ENCODE peak calls at places on chromosomes 5 and 9, in eight cellular contexts. I is ELF-1; X is Caco-2; A is AG04450; D is activated CD8-positive, alpha-beta T cell treated with anti-CD3 and anti-CD28 coated beads for 36 hours; G is ovary; P is KG1; O is activated CD4-positive, alpha-beta T cell treated with anti-CD3 and anti-CD28 coated beads for 1 hour. N is an unnamed sample.

GRCh38 chr5:179212870-179213269 is 132.4 kb downstream of the ADAMTS2 start:
- DNase-seq in D (peak; percentile 34), G (no peak), I (peak; percentile 62), X (no peak), P (no peak), O (no peak), A (no peak), N (no peak)

GRCh38 chr5:65779643-65780042 is 57.6 kb downstream of the NLN start:
- DNase-seq in I (no peak), A (no peak), P (no peak), D (no peak), X (no peak), G (no peak), O (no peak), N (no peak)

GRCh38 chr9:89674667-89675402 is 70.0 kb downstream of the GADD45G start:
- DNase-seq in D (no peak), A (no peak), O (no peak), G (no peak), X (no peak), P (no peak), I (peak; percentile 96), N (no peak)

GRCh38 chr5:170818222-170818621 is 34.7 kb downstream of the GABRP start:
- DNase-seq in O (no peak), D (no peak), P (no peak), I (no peak), X (no peak), G (no peak), A (no peak), N (no peak)

GRCh38 chr5:42984307-42984706 is 55.8 kb downstream of the ANXA2R start:
- DNase-seq in X (no peak), O (no peak), I (no peak), A (no peak), P (no peak), D (no peak), G (no peak), N (no peak)

GRCh38 chr9:15142903-15143534 is 164.0 kb downstream of the TTC39B start:
- DNase-seq in P (peak; percentile 10), G (no peak), D (no peak), O (no peak), X (no peak), A (peak; percentile 24), I (peak; percentile 52), N (no peak)

GRCh38 chr9:13109781-13110180 is 169.7 kb downstream of the MPDZ start:
- DNase-seq in X (no peak), A (no peak), D (no peak), G (no peak), O (no peak), I (no peak), P (no peak), N (no peak)

GRCh38 chr9:132740526-132741309 is 70.5 kb downstream of the GTF3C4 start:
- DNase-seq in I (no peak), O (no peak), G (no peak), X (no peak), P (no peak), A (no peak), D (no peak), N (no peak)

GRCh38 chr9:89679006-89679395 is 74.2 kb downstream of the GADD45G start:
- DNase-seq in O (no peak), X (no peak), D (no peak), I (no peak), P (no peak), G (no peak), A (no peak), N (no peak)

N was measured in activated B cell treated with CpG ODN at 0.5 μM for 24 hours.